ENCODE peak calls at places on chromosomes 1 and 21, in nine cellular contexts. One of them, this sample, is unnamed.

GRCh38 chr1:110003747-110004428 is 19.3 kb downstream of the AHCYL1 start:
- DNase-seq in MM.1S: no peak
- DNase-seq in Panc1: no peak
- DNase-seq in foreskin fibroblast: peak; percentile 97
- DNase-seq in AG04450: peak; percentile 97
- DNase-seq in brain microvascular endothelial cell: peak; percentile 98
- DNase-seq in fibroblast of mammary gland: peak; percentile 98
- DNase-seq in HCT116: peak; percentile 73
- DNase-seq in SK-N-SH: no peak
- DNase-seq in this sample: peak; percentile 99

GRCh38 chr1:1899266-1899966 is 8.5 kb upstream of the GNB1 start:
- DNase-seq in MM.1S: no peak
- DNase-seq in Panc1: no peak
- DNase-seq in foreskin fibroblast: no peak
- DNase-seq in AG04450: no peak
- DNase-seq in brain microvascular endothelial cell: no peak
- DNase-seq in fibroblast of mammary gland: no peak
- DNase-seq in HCT116: no peak
- DNase-seq in SK-N-SH: no peak
- DNase-seq in this sample: no peak

GRCh38 chr21:35616090-35616489 is 444.2 kb downstream of the SETD4 start:
- DNase-seq in MM.1S: no peak
- DNase-seq in Panc1: no peak
- DNase-seq in foreskin fibroblast: peak; percentile 52
- DNase-seq in AG04450: no peak
- DNase-seq in brain microvascular endothelial cell: peak; percentile 49
- DNase-seq in fibroblast of mammary gland: peak; percentile 80
- DNase-seq in HCT116: peak; percentile 3
- DNase-seq in SK-N-SH: no peak
- DNase-seq in this sample: peak; percentile 87

GRCh38 chr1:200042119-200042436 is 14.6 kb downstream of the NR5A2 start:
- DNase-seq in MM.1S: no peak
- DNase-seq in Panc1: no peak
- DNase-seq in foreskin fibroblast: no peak
- DNase-seq in AG04450: no peak
- DNase-seq in brain microvascular endothelial cell: no peak
- DNase-seq in fibroblast of mammary gland: no peak
- DNase-seq in HCT116: no peak
- DNase-seq in SK-N-SH: peak; percentile 25
- DNase-seq in this sample: no peak

GRCh38 chr1:226708967-226709396 is 30.1 kb downstream of the ITPKB start:
- DNase-seq in MM.1S: no peak
- DNase-seq in Panc1: no peak
- DNase-seq in foreskin fibroblast: no peak
- DNase-seq in AG04450: no peak
- DNase-seq in brain microvascular endothelial cell: no peak
- DNase-seq in fibroblast of mammary gland: peak; percentile 19
- DNase-seq in HCT116: no peak
- DNase-seq in SK-N-SH: no peak
- DNase-seq in this sample: no peak

GRCh38 chr1:169945171-169945570 is 51.5 kb upstream of the SCYL3 start:
- DNase-seq in MM.1S: no peak
- DNase-seq in Panc1: no peak
- DNase-seq in foreskin fibroblast: no peak
- DNase-seq in AG04450: no peak
- DNase-seq in brain microvascular endothelial cell: no peak
- DNase-seq in fibroblast of mammary gland: no peak
- DNase-seq in HCT116: no peak
- DNase-seq in SK-N-SH: peak; percentile 12
- DNase-seq in this sample: no peak

GRCh38 chr1:28135910-28136635 is 40.4 kb downstream of the PTAFR start:
- DNase-seq in MM.1S: no peak
- DNase-seq in Panc1: no peak
- DNase-seq in foreskin fibroblast: no peak
- DNase-seq in AG04450: no peak
- DNase-seq in brain microvascular endothelial cell: no peak
- DNase-seq in fibroblast of mammary gland: no peak
- DNase-seq in HCT116: no peak
- DNase-seq in SK-N-SH: no peak
- DNase-seq in this sample: no peak

GRCh38 chr1:24362982-24363614 is 43.9 kb downstream of the GRHL3 start:
- DNase-seq in MM.1S: no peak
- DNase-seq in Panc1: no peak
- DNase-seq in foreskin fibroblast: peak; percentile 90
- DNase-seq in AG04450: peak; percentile 67
- DNase-seq in brain microvascular endothelial cell: peak; percentile 89
- DNase-seq in fibroblast of mammary gland: peak; percentile 99
- DNase-seq in HCT116: peak; percentile 39
- DNase-seq in SK-N-SH: no peak
- DNase-seq in this sample: peak; percentile 92

GRCh38 chr1:29249170-29249691 is 12.9 kb downstream of the PTPRU start:
- DNase-seq in MM.1S: no peak
- DNase-seq in Panc1: no peak
- DNase-seq in foreskin fibroblast: no peak
- DNase-seq in AG04450: no peak
- DNase-seq in brain microvascular endothelial cell: peak; percentile 56
- DNase-seq in fibroblast of mammary gland: no peak
- DNase-seq in HCT116: no peak
- DNase-seq in SK-N-SH: peak; percentile 43
- DNase-seq in this sample: no peak

DNA sequence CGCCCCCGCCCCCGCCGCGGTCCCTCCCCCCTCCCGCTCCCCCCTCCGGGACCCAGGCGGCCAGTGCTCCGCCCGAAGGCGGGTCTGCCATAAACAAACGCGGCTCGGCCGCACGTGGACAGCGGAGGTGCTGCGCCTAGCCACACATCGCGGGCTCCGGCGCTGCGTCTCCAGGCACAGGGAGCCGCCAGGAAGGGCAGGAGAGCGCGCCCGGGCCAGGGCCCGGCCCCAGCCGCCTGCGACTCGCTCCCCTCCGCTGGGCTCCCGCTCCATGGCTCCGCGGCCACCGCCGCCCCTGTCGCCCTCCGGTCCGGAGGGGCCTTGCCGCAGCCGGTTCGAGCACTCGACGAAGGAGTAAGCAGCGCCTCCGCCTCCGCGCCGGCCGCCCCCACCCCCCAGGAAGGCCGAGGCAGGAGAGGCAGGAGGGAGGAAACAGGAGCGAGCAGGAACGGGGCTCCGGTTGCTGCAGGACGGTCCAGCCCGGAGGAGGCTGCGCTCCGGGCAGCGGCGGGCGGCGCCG is at the start of gene SIM2:
- DNase-seq in MM.1S: no peak
- DNase-seq in Panc1: no peak
- DNase-seq in foreskin fibroblast: no peak
- DNase-seq in AG04450: no peak
- DNase-seq in brain microvascular endothelial cell: no peak
- DNase-seq in fibroblast of mammary gland: peak; percentile 30
- DNase-seq in HCT116: peak; percentile 46
- DNase-seq in SK-N-SH: peak; percentile 58
- DNase-seq in this sample: no peak
- H3K4me3 ChIP-seq in MM.1S: no peak within 1 kb of the TSS
- H3K4me3 ChIP-seq in Panc1: peak within 1 kb of the TSS; percentile 47
- H3K4me3 ChIP-seq in foreskin fibroblast: no peak within 1 kb of the TSS
- H3K4me3 ChIP-seq in AG04450: no peak within 1 kb of the TSS
- H3K4me3 ChIP-seq in brain microvascular endothelial cell: no peak within 1 kb of the TSS
- H3K4me3 ChIP-seq in fibroblast of mammary gland: no peak within 1 kb of the TSS
- H3K4me3 ChIP-seq in HCT116: peak within 1 kb of the TSS; percentile 71
- H3K4me3 ChIP-seq in SK-N-SH: no peak within 1 kb of the TSS
- H3K4me3 ChIP-seq in this sample: peak within 1 kb of the TSS; percentile 28

GRCh38 chr21:31103163-31103562 is 64.9 kb upstream of the KRTAP19-8 start:
- DNase-seq in MM.1S: peak; percentile 36
- DNase-seq in Panc1: no peak
- DNase-seq in foreskin fibroblast: no peak
- DNase-seq in AG04450: no peak
- DNase-seq in brain microvascular endothelial cell: no peak
- DNase-seq in fibroblast of mammary gland: no peak
- DNase-seq in HCT116: no peak
- DNase-seq in SK-N-SH: no peak
- DNase-seq in this sample: no peak
- H3K4me3 ChIP-seq in MM.1S: peak overlapping the region; percentile 21
- H3K4me3 ChIP-seq in Panc1: no peak overlapping the region
- H3K4me3 ChIP-seq in foreskin fibroblast: no peak overlapping the region
- H3K4me3 ChIP-seq in AG04450: no peak overlapping the region
- H3K4me3 ChIP-seq in brain microvascular endothelial cell: no peak overlapping the region
- H3K4me3 ChIP-seq in fibroblast of mammary gland: no peak overlapping the region
- H3K4me3 ChIP-seq in HCT116: no peak overlapping the region
- H3K4me3 ChIP-seq in SK-N-SH: no peak overlapping the region
- H3K4me3 ChIP-seq in this sample: no peak overlapping the region

GRCh38 chr1:26022994-26023393 is 1.4 kb downstream of the EXTL1 start:
- DNase-seq in MM.1S: no peak
- DNase-seq in Panc1: no peak
- DNase-seq in foreskin fibroblast: no peak
- DNase-seq in AG04450: no peak
- DNase-seq in brain microvascular endothelial cell: no peak
- DNase-seq in fibroblast of mammary gland: no peak
- DNase-seq in HCT116: no peak
- DNase-seq in SK-N-SH: no peak
- DNase-seq in this sample: no peak

GRCh38 chr1:26023826-26024225 is 2.3 kb downstream of the EXTL1 start:
- DNase-seq in MM.1S: no peak
- DNase-seq in Panc1: no peak
- DNase-seq in foreskin fibroblast: no peak
- DNase-seq in AG04450: no peak
- DNase-seq in brain microvascular endothelial cell: no peak
- DNase-seq in fibroblast of mammary gland: no peak
- DNase-seq in HCT116: no peak
- DNase-seq in SK-N-SH: no peak
- DNase-seq in this sample: no peak

GRCh38 chr1:26021647-26022403 is at the start of gene EXTL1:
- DNase-seq in MM.1S: no peak
- DNase-seq in Panc1: no peak
- DNase-seq in foreskin fibroblast: no peak
- DNase-seq in AG04450: no peak
- DNase-seq in brain microvascular endothelial cell: peak; percentile 40
- DNase-seq in fibroblast of mammary gland: no peak
- DNase-seq in HCT116: no peak
- DNase-seq in SK-N-SH: peak; percentile 96
- DNase-seq in this sample: peak; percentile 19

GRCh38 chr1:26020941-26021646 is 481 bp upstream of the EXTL1 start:
- DNase-seq in MM.1S: no peak
- DNase-seq in Panc1: no peak
- DNase-seq in foreskin fibroblast: no peak
- DNase-seq in AG04450: no peak
- DNase-seq in brain microvascular endothelial cell: no peak
- DNase-seq in fibroblast of mammary gland: no peak
- DNase-seq in HCT116: no peak
- DNase-seq in SK-N-SH: no peak
- DNase-seq in this sample: no peak

DNA sequence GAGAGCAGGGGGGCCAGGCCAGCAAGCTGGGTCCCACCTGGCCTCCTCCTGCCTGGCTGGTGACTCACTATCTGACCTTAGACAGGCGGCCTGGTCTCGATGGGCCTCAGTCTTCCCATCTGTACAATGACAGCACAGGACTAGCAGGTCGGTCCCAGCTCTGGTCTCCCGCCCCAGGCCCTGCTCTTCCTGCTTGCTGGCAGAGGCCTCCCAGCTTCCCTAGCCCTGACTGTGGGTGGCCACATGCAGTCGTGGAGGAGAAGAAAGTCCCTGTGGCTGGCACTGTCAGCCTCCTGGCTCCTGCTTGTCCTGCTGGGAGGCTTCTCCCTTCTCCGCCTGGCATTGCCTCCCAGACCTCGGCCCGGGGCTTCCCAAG is 817 bp downstream of the EXTL1 start:
- DNase-seq in MM.1S: no peak
- DNase-seq in Panc1: no peak
- DNase-seq in foreskin fibroblast: no peak
- DNase-seq in AG04450: no peak
- DNase-seq in brain microvascular endothelial cell: no peak
- DNase-seq in fibroblast of mammary gland: no peak
- DNase-seq in HCT116: no peak
- DNase-seq in SK-N-SH: no peak
- DNase-seq in this sample: no peak
- H3K4me3 ChIP-seq in MM.1S: no peak overlapping the region
- H3K4me3 ChIP-seq in Panc1: no peak overlapping the region
- H3K4me3 ChIP-seq in foreskin fibroblast: no peak overlapping the region
- H3K4me3 ChIP-seq in AG04450: no peak overlapping the region
- H3K4me3 ChIP-seq in brain microvascular endothelial cell: peak overlapping the region; percentile 59
- H3K4me3 ChIP-seq in fibroblast of mammary gland: no peak overlapping the region
- H3K4me3 ChIP-seq in HCT116: no peak overlapping the region
- H3K4me3 ChIP-seq in SK-N-SH: peak overlapping the region; percentile 59
- H3K4me3 ChIP-seq in this sample: no peak overlapping the region

GRCh38 chr1:3744646-3745045 is 7.6 kb upstream of the CCDC27 start:
- DNase-seq in MM.1S: no peak
- DNase-seq in Panc1: no peak
- DNase-seq in foreskin fibroblast: no peak
- DNase-seq in AG04450: no peak
- DNase-seq in brain microvascular endothelial cell: no peak
- DNase-seq in fibroblast of mammary gland: no peak
- DNase-seq in HCT116: no peak
- DNase-seq in SK-N-SH: no peak
- DNase-seq in this sample: no peak

GRCh38 chr1:3745071-3745470 is 7.2 kb upstream of the CCDC27 start:
- DNase-seq in MM.1S: no peak
- DNase-seq in Panc1: no peak
- DNase-seq in foreskin fibroblast: no peak
- DNase-seq in AG04450: no peak
- DNase-seq in brain microvascular endothelial cell: no peak
- DNase-seq in fibroblast of mammary gland: no peak
- DNase-seq in HCT116: no peak
- DNase-seq in SK-N-SH: no peak
- DNase-seq in this sample: no peak

GRCh38 chr1:3746784-3747521 is 5.3 kb upstream of the CCDC27 start:
- DNase-seq in MM.1S: peak; percentile 70
- DNase-seq in Panc1: peak; percentile 28
- DNase-seq in foreskin fibroblast: peak; percentile 68
- DNase-seq in AG04450: no peak
- DNase-seq in brain microvascular endothelial cell: peak; percentile 58
- DNase-seq in fibroblast of mammary gland: peak; percentile 66
- DNase-seq in HCT116: no peak
- DNase-seq in SK-N-SH: peak; percentile 100
- DNase-seq in this sample: peak; percentile 62

GRCh38 chr1:3746389-3746783 is 5.9 kb upstream of the CCDC27 start:
- DNase-seq in MM.1S: no peak
- DNase-seq in Panc1: no peak
- DNase-seq in foreskin fibroblast: peak; percentile 11
- DNase-seq in AG04450: no peak
- DNase-seq in brain microvascular endothelial cell: no peak
- DNase-seq in fibroblast of mammary gland: peak; percentile 6
- DNase-seq in HCT116: no peak
- DNase-seq in SK-N-SH: no peak
- DNase-seq in this sample: no peak

DNA sequence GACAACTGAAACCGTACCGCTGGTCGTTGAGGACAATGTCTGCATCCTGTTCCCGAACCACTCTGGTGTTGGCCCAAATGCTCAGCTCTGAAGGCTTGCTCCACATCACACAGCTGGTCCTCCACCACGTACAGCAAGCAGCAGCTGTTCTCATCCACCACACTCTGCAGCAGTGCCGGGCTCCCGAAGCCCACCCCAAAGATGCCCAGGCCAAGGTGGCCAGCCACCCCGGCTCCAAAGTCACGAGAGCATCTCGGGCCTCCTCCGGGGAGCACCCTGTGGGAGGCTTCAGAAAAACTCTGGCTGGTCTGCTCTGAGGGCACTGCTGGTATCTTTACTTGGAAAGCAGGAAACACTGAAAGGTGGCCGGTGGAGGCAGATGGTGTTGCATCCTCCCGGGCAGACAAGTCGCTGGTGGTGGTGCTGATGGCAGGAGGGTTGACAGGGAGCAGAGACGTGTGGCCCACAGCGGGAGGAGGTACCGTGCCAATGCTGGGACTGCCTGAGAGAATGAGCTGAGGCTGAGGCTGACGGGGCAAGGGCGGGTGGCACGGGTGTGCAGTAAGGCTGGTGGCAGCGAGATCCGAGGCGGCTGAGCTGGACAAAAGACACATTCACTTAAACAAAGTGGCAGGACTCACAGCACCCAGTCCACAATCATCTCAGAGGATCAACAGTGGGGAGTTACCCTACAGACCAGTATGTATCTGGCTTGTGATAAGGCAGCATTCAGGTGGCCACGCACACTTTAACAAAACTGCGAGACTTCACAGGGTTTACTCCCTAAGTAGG is 6.5 kb upstream of the CCDC27 start:
- DNase-seq in MM.1S: no peak
- DNase-seq in Panc1: no peak
- DNase-seq in foreskin fibroblast: no peak
- DNase-seq in AG04450: no peak
- DNase-seq in brain microvascular endothelial cell: no peak
- DNase-seq in fibroblast of mammary gland: no peak
- DNase-seq in HCT116: no peak
- DNase-seq in SK-N-SH: no peak
- DNase-seq in this sample: no peak
- H3K4me3 ChIP-seq in MM.1S: no peak overlapping the region
- H3K4me3 ChIP-seq in Panc1: peak overlapping the region; percentile 68
- H3K4me3 ChIP-seq in foreskin fibroblast: no peak overlapping the region
- H3K4me3 ChIP-seq in AG04450: no peak overlapping the region
- H3K4me3 ChIP-seq in brain microvascular endothelial cell: no peak overlapping the region
- H3K4me3 ChIP-seq in fibroblast of mammary gland: no peak overlapping the region
- H3K4me3 ChIP-seq in HCT116: no peak overlapping the region
- H3K4me3 ChIP-seq in SK-N-SH: peak overlapping the region; percentile 79
- H3K4me3 ChIP-seq in this sample: peak overlapping the region; percentile 71

This sample was measured in fibroblast of the aortic adventitia.